ENCODE peak calls at places on chromosomes 4 and X, in five cellular contexts. W, S, Q, C and T are unnamed samples.

GRCh38 chr4:41579043-41579442 is 41.1 kb downstream of the LIMCH1 start:
- DNase-seq in C (no peak), Q (no peak), S (no peak), W (no peak), T (no peak)

GRCh38 chr4:7199771-7200441 is 7.6 kb downstream of the SORCS2 start:
- DNase-seq in C (peak), Q (no peak), S (no peak), W (no peak), T (no peak)

GRCh38 chrX:131288738-131289511 is at the start of gene IGSF1:
- DNase-seq in Q (no peak), S (peak), C (no peak), W (no peak), T (no peak)

GRCh38 chr4:98905834-98906233 is 23.1 kb downstream of the EIF4E start:
- DNase-seq in S (no peak), W (no peak), C (no peak), Q (no peak), T (no peak)

GRCh38 chrX:2486476-2487133 is 14.2 kb downstream of the DHRSX start:
- DNase-seq in Q (no peak), W (no peak), S (no peak), C (no peak), T (no peak)

GRCh38 chr4:7632341-7632740 is 197.6 kb upstream of the PSAPL1 start:
- DNase-seq in W (no peak), S (no peak), C (no peak), Q (no peak), T (no peak)

GRCh38 chr4:91064157-91064853 is 937.1 kb downstream of the CCSER1 start:
- DNase-seq in S (no peak), W (no peak), C (peak), Q (no peak), T (no peak)

GRCh38 chrX:16461968-16462367 is 188.0 kb upstream of the S100G start:
- DNase-seq in S (no peak), Q (no peak), C (no peak), W (no peak), T (no peak)

GRCh38 chr4:154739111-154739510 is 4.7 kb upstream of the LRAT start:
- DNase-seq in Q (no peak), W (no peak), C (no peak), S (no peak), T (no peak)

GRCh38 chrX:128862557-128862956 is 660.7 kb downstream of the SMARCA1 start:
- DNase-seq in C (no peak), Q (no peak), W (no peak), S (no peak), T (no peak)

GRCh38 chr4:137083571-137083970 is 448.7 kb downstream of the PCDH18 start:
- DNase-seq in W (no peak), Q (no peak), S (no peak), C (no peak), T (no peak)

GRCh38 chr4:7890635-7891393 is 48.8 kb downstream of the AFAP1 start:
- DNase-seq in S (no peak), W (no peak), Q (no peak), C (no peak), T (no peak)

GRCh38 chr4:40843696-40844095 is 93.9 kb downstream of the NSUN7 start:
- DNase-seq in W (no peak), C (no peak), S (no peak), Q (peak), T (peak)

GRCh38 chrX:63686878-63687714 is 97.9 kb downstream of the ARHGEF9 start:
- DNase-seq in C (no peak), W (peak), S (peak), Q (no peak), T (peak)

GRCh38 chrX:15299945-15300851 is 15.2 kb downstream of the ASB11 start:
- DNase-seq in W (no peak), S (no peak), Q (no peak), C (no peak), T (peak)

GRCh38 chrX:40511258-40511657 is 69.5 kb upstream of the ATP6AP2 start:
- DNase-seq in C (no peak), Q (no peak), W (no peak), S (no peak), T (no peak)

GRCh38 chr4:3340703-3341088 is 47.9 kb downstream of the RGS12 start:
- DNase-seq in C (no peak), S (no peak), W (no peak), Q (no peak), T (no peak)

GRCh38 chr4:182837831-182838230 is 79.4 kb downstream of the DCTD start:
- DNase-seq in S (no peak), W (no peak), Q (no peak), C (no peak), T (no peak)

GRCh38 chr4:114601304-114602052 is 2.9 kb downstream of the UGT8 start:
- DNase-seq in W (no peak), C (no peak), S (peak), Q (no peak), T (peak)

GRCh38 chrX:98795636-98796035 is 1614.4 kb downstream of the PCDH19 start:
- DNase-seq in C (no peak), Q (no peak), S (no peak), W (no peak), T (no peak)

GRCh38 chr4:186137193-186137792 is 32.8 kb downstream of the FAM149A start:
- DNase-seq in Q (no peak), S (no peak), C (no peak), W (no peak), T (peak)

GRCh38 chr4:14897217-14897616 is 105.1 kb upstream of the CPEB2 start:
- DNase-seq in S (no peak), Q (no peak), W (no peak), C (no peak), T (no peak)

GRCh38 chr4:157225096-157225495 is 4.6 kb downstream of the GRIA2 start:
- DNase-seq in C (no peak), W (no peak), S (no peak), Q (no peak), T (no peak)

GRCh38 chrX:150148749-150149672 is 210.7 kb upstream of the EOLA2 start:
- DNase-seq in S (no peak), W (no peak), Q (no peak), C (no peak), T (no peak)

GRCh38 chrX:153877571-153878261 is 8.3 kb downstream of the L1CAM start:
- DNase-seq in Q (no peak), S (no peak), W (no peak), C (no peak), T (no peak)

GRCh38 chrX:155023907-155024833 is 1.6 kb upstream of the F8 start:
- DNase-seq in W (no peak), C (no peak), Q (no peak), S (no peak), T (no peak)

GRCh38 chr4:113565702-113566012 is 195.9 kb downstream of the CAMK2D start:
- DNase-seq in C (no peak), W (no peak), Q (no peak), S (no peak), T (no peak)

DNA sequence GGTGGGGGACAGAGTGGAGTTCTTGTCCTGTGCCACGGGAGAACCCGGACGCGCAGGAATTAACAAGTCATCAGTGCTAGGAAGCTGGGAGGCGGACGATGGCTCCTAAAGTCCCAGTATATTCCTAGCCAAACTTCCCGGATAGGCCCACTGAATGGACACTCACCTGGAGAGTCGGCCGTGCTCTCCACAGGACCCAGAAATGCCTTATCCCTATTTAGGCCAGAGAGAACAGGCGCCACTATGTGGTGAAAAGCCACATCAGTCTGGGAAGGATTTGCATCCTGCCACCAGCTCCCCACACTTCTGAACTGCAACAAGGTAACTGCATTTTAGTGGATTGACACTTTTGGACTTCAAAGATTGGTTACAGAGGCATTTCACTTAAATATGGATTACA is 1.1 kb downstream of the CFAP299 start:
- DNase-seq in C (no peak), Q (peak), W (no peak), S (no peak), T (peak)
- TF ChIP-seq CTCF in C (peak), Q (no peak), W (no peak), S (no peak), T (no peak)

DNA sequence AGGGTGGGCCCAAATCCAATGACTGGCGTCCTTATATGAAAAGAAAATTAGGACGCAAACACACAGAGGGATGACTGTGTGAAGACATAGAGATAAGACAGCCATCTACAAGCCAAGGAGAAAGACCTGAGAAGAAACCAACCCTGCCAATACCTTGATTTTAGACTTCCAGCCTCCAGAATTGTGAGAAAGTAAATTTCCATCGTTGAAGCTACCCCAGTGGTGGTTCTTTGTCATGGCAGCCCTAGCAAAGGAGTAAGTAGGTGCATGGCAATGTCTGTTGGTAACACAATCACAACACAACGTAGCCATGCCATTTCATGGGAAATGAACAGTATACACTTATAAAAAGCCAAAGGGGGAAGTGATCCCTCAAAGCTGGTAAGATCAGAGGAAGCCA is 25.3 kb downstream of the SMIM20 start:
- DNase-seq in C (no peak), Q (no peak), W (no peak), S (no peak), T (no peak)
- TF ChIP-seq CTCF in C (peak), Q (no peak), W (no peak), S (peak), T (no peak)

GRCh38 chr4:77740480-77740879 is 78.7 kb downstream of the CNOT6L start:
- DNase-seq in Q (no peak), W (no peak), S (no peak), C (no peak), T (no peak)

GRCh38 chr4:77734928-77735327 is 84.2 kb downstream of the CNOT6L start:
- DNase-seq in C (no peak), S (peak), Q (no peak), W (no peak), T (peak)
- TF ChIP-seq CTCF in C (no peak), S (no peak), Q (no peak), W (no peak), T (no peak)

DNA sequence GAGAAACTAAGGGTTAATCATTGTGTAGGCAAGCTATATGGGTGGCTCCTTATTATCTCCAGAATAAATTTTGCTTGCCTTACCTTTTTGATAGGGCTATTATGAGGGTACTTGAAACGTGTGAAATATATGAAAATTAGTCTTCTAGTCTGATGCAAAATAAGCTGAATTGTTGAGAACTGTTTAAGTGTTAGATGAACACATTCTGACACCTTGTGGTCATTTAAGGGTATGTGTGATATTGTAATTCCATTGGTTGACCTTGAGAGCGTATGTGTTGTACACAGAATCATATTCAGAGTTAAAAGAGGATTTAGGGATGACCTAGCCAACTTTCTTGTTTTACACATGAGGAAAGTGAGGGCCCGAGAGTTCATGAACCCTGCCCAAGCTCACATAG is 44.6 kb upstream of the LINC00632 start:
- DNase-seq in C (no peak), W (no peak), S (no peak), Q (no peak), T (peak)
- TF ChIP-seq CTCF in C (peak), W (no peak), S (peak), Q (peak), T (no peak)

GRCh38 chr4:39470402-39470801 is 11.5 kb downstream of the LIAS start:
- DNase-seq in Q (no peak), S (no peak), W (no peak), C (no peak), T (no peak)
- TF ChIP-seq CTCF in Q (no peak), S (no peak), W (no peak), C (no peak), T (no peak)

GRCh38 chrX:47200385-47201150 is 6.9 kb downstream of the UBA1 start:
- DNase-seq in S (no peak), C (no peak), W (peak), Q (peak), T (no peak)
- TF ChIP-seq CTCF in S (no peak), C (peak), W (peak), Q (no peak), T (no peak)

DNA sequence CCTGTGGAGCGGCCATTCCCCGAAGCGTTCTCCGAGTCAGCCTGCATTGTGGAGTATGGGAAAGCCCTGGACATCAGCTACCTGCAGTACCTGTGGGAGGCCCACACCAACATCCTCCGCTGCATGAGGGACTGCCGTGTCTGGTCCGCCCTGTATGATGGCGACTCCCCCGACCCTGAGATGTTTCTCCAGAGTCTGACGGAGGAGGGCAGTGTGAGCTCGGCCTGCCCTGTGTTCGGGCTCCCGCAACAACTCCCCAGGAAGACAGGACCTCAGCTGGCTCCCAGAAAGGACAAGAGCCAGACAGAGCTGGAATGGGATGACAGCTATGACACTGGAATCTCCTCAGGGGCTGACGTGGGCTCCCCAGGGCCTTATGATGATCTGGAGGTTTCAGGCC is 111.3 kb downstream of the GATB start:
- DNase-seq in W (no peak), S (no peak), Q (no peak), C (no peak), T (no peak)
- TF ChIP-seq CTCF in W (no peak), S (no peak), Q (no peak), C (no peak), T (no peak)